ENCODE peak calls at places on chromosomes 3 and 15, in eight cellular contexts. One of them, this sample, is unnamed.

GRCh38 chr3:101038393-101038792 is 45.2 kb upstream of the ABI3BP start:
- DNase-seq in stomach: no peak
- DNase-seq in tibial nerve: no peak
- DNase-seq in A549: no peak
- DNase-seq in uterus: no peak
- DNase-seq in Peyer's patch: no peak
- DNase-seq in suprapubic skin: no peak
- DNase-seq in heart left ventricle: no peak
- DNase-seq in this sample: no peak

GRCh38 chr3:104556372-104557078 is 810.2 kb upstream of the ALCAM start:
- DNase-seq in heart left ventricle: no peak
- DNase-seq in tibial nerve: no peak
- DNase-seq in suprapubic skin: no peak
- DNase-seq in uterus: no peak
- DNase-seq in stomach: no peak
- DNase-seq in A549: no peak
- DNase-seq in Peyer's patch: no peak
- DNase-seq in this sample: no peak

GRCh38 chr3:77161098-77161497 is 121.2 kb downstream of the ROBO2 start:
- DNase-seq in Peyer's patch: no peak
- DNase-seq in uterus: no peak
- DNase-seq in A549: no peak
- DNase-seq in tibial nerve: no peak
- DNase-seq in stomach: no peak
- DNase-seq in heart left ventricle: no peak
- DNase-seq in suprapubic skin: no peak
- DNase-seq in this sample: no peak

GRCh38 chr3:37990527-37990926 is at the start of gene VILL:
- DNase-seq in uterus: no peak
- DNase-seq in stomach: peak; percentile 89
- DNase-seq in tibial nerve: peak; percentile 11
- DNase-seq in heart left ventricle: peak; percentile 27
- DNase-seq in Peyer's patch: no peak
- DNase-seq in A549: no peak
- DNase-seq in suprapubic skin: peak; percentile 78
- DNase-seq in this sample: no peak

GRCh38 chr3:38620236-38620635 is 29.3 kb downstream of the SCN5A start:
- DNase-seq in suprapubic skin: no peak
- DNase-seq in tibial nerve: no peak
- DNase-seq in heart left ventricle: no peak
- DNase-seq in uterus: no peak
- DNase-seq in stomach: no peak
- DNase-seq in A549: no peak
- DNase-seq in Peyer's patch: no peak
- DNase-seq in this sample: no peak

GRCh38 chr3:108406661-108407206 is 103.7 kb downstream of the MYH15 start:
- DNase-seq in uterus: no peak
- DNase-seq in heart left ventricle: no peak
- DNase-seq in A549: peak; percentile 71
- DNase-seq in suprapubic skin: no peak
- DNase-seq in Peyer's patch: peak; percentile 18
- DNase-seq in stomach: no peak
- DNase-seq in tibial nerve: no peak
- DNase-seq in this sample: peak; percentile 40

GRCh38 chr3:13191016-13191415 is 117.8 kb upstream of the IQSEC1 start:
- DNase-seq in heart left ventricle: no peak
- DNase-seq in Peyer's patch: no peak
- DNase-seq in suprapubic skin: no peak
- DNase-seq in uterus: no peak
- DNase-seq in stomach: no peak
- DNase-seq in A549: no peak
- DNase-seq in tibial nerve: no peak
- DNase-seq in this sample: no peak

GRCh38 chr3:127299276-127299675 is 11.4 kb upstream of the PRR20G start:
- DNase-seq in uterus: no peak
- DNase-seq in stomach: no peak
- DNase-seq in heart left ventricle: peak; percentile 45
- DNase-seq in A549: no peak
- DNase-seq in suprapubic skin: no peak
- DNase-seq in tibial nerve: no peak
- DNase-seq in Peyer's patch: no peak
- DNase-seq in this sample: peak; percentile 57

GRCh38 chr15:27449041-27449440 is 478.1 kb downstream of the GABRG3 start:
- DNase-seq in heart left ventricle: no peak
- DNase-seq in A549: no peak
- DNase-seq in suprapubic skin: no peak
- DNase-seq in tibial nerve: no peak
- DNase-seq in Peyer's patch: no peak
- DNase-seq in uterus: no peak
- DNase-seq in stomach: no peak
- DNase-seq in this sample: no peak

GRCh38 chr3:47613723-47614122 is 35.1 kb upstream of the CSPG5 start:
- DNase-seq in tibial nerve: no peak
- DNase-seq in suprapubic skin: no peak
- DNase-seq in heart left ventricle: no peak
- DNase-seq in Peyer's patch: no peak
- DNase-seq in uterus: no peak
- DNase-seq in stomach: no peak
- DNase-seq in A549: no peak
- DNase-seq in this sample: no peak

GRCh38 chr3:190366145-190366544 is 21.8 kb upstream of the CLDN16 start:
- DNase-seq in uterus: no peak
- DNase-seq in A549: no peak
- DNase-seq in heart left ventricle: no peak
- DNase-seq in stomach: no peak
- DNase-seq in suprapubic skin: no peak
- DNase-seq in tibial nerve: no peak
- DNase-seq in Peyer's patch: no peak
- DNase-seq in this sample: no peak
- H3K4me1 ChIP-seq in uterus: no peaks in the 10 kb centered on the region
- H3K4me1 ChIP-seq in A549: no peaks in the 10 kb centered on the region
- H3K4me1 ChIP-seq in heart left ventricle: no peaks in the 10 kb centered on the region
- H3K4me1 ChIP-seq in stomach: no peaks in the 10 kb centered on the region
- H3K4me1 ChIP-seq in suprapubic skin: peaks cover 11% of the 10 kb centered on the region
- H3K4me1 ChIP-seq in tibial nerve: no peaks in the 10 kb centered on the region
- H3K4me1 ChIP-seq in Peyer's patch: no peaks in the 10 kb centered on the region
- H3K4me1 ChIP-seq in this sample: peaks cover 3% of the 10 kb centered on the region

GRCh38 chr3:129230311-129231019 is 18.9 kb upstream of the COPG1 start:
- DNase-seq in stomach: no peak
- DNase-seq in uterus: no peak
- DNase-seq in suprapubic skin: no peak
- DNase-seq in tibial nerve: no peak
- DNase-seq in heart left ventricle: no peak
- DNase-seq in Peyer's patch: no peak
- DNase-seq in A549: peak; percentile 79
- DNase-seq in this sample: peak; percentile 77

GRCh38 chr3:129228891-129229585 is 20.4 kb upstream of the COPG1 start:
- DNase-seq in stomach: no peak
- DNase-seq in tibial nerve: no peak
- DNase-seq in A549: peak; percentile 60
- DNase-seq in Peyer's patch: no peak
- DNase-seq in heart left ventricle: peak; percentile 48
- DNase-seq in uterus: no peak
- DNase-seq in suprapubic skin: no peak
- DNase-seq in this sample: peak; percentile 35

GRCh38 chr3:129226374-129226773 is 23.0 kb upstream of the COPG1 start:
- DNase-seq in Peyer's patch: peak; percentile 25
- DNase-seq in A549: peak; percentile 85
- DNase-seq in suprapubic skin: peak; percentile 90
- DNase-seq in tibial nerve: no peak
- DNase-seq in stomach: peak; percentile 65
- DNase-seq in heart left ventricle: peak; percentile 92
- DNase-seq in uterus: peak; percentile 94
- DNase-seq in this sample: peak; percentile 99

GRCh38 chr3:129224984-129225393 is 24.4 kb upstream of the COPG1 start:
- DNase-seq in A549: peak; percentile 86
- DNase-seq in uterus: peak; percentile 72
- DNase-seq in tibial nerve: peak; percentile 19
- DNase-seq in heart left ventricle: peak; percentile 95
- DNase-seq in Peyer's patch: no peak
- DNase-seq in stomach: peak; percentile 81
- DNase-seq in suprapubic skin: no peak
- DNase-seq in this sample: peak; percentile 97
- TF ChIP-seq POLR2A in A549: peak; percentile 43
- TF ChIP-seq POLR2A in uterus: no peak
- TF ChIP-seq POLR2A in tibial nerve: no peak
- TF ChIP-seq POLR2A in heart left ventricle: no peak
- TF ChIP-seq POLR2A in Peyer's patch: peak; percentile 68
- TF ChIP-seq POLR2A in stomach: no peak
- TF ChIP-seq POLR2A in suprapubic skin: no peak
- TF ChIP-seq POLR2A in this sample: no peak

GRCh38 chr3:154981201-154981600 is 98.9 kb upstream of the MME start:
- DNase-seq in tibial nerve: no peak
- DNase-seq in stomach: no peak
- DNase-seq in Peyer's patch: no peak
- DNase-seq in A549: no peak
- DNase-seq in suprapubic skin: no peak
- DNase-seq in heart left ventricle: no peak
- DNase-seq in uterus: no peak
- DNase-seq in this sample: no peak
- H3K4me3 ChIP-seq in tibial nerve: no peak overlapping the region
- H3K4me3 ChIP-seq in stomach: no peak overlapping the region
- H3K4me3 ChIP-seq in Peyer's patch: no peak overlapping the region
- H3K4me3 ChIP-seq in A549: no peak overlapping the region
- H3K4me3 ChIP-seq in suprapubic skin: no peak overlapping the region
- H3K4me3 ChIP-seq in heart left ventricle: no peak overlapping the region
- H3K4me3 ChIP-seq in uterus: no peak overlapping the region
- H3K4me3 ChIP-seq in this sample: no peak overlapping the region

DNA sequence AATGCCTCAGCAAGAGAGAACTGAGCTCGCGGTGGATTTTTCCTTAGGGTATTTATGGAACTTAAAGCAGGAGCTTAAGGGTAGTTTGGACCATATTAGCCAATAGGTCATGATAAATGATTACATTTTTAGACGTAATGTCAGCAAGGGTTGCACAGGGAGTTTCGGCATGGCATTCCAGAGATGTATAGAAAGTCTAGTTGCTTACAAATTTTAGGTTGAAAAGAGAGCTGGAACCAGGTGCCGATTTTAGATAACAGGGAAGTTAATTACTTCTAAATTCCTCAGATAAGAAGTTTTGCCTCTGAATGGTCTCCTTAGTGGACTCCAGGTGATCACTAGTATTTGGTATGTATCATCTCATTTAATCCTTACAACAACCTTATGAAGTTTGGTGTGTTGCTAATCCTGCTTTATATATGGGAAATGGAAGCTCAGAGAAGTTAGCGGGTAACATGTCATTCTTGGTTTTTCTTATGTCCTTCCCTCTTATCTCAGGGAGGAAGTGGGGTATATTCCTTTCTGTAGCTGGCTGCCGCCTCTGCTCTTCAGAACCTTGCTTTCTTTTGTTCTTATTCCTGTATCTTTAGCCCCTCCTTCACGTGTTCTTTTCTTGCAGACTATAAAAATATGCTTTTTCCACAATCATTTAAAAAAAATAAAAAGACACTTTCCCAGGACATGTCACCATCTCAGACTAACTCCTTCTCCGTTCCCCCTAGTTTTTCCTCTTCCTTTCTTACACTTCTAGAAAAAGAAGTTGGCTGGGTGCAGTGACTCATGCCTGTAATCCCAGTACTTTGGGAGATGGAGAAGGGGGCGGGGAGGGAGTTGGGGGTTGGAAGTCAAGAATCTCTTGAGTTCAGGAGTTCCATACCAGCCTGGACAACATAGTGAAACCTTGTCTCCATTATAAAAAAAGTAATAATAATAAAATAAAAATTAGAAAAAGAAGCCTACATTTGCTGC is 25.7 kb downstream of the IQGAP1 start:
- DNase-seq in stomach: no peak
- DNase-seq in suprapubic skin: no peak
- DNase-seq in uterus: no peak
- DNase-seq in A549: peak; percentile 55
- DNase-seq in heart left ventricle: no peak
- DNase-seq in Peyer's patch: no peak
- DNase-seq in tibial nerve: no peak
- DNase-seq in this sample: no peak
- H3K4me1 ChIP-seq in stomach: peaks cover 29% of the 10 kb centered on the region
- H3K4me1 ChIP-seq in suprapubic skin: peaks cover 55% of the 10 kb centered on the region
- H3K4me1 ChIP-seq in uterus: no peaks in the 10 kb centered on the region
- H3K4me1 ChIP-seq in A549: peaks cover 49% of the 10 kb centered on the region
- H3K4me1 ChIP-seq in heart left ventricle: peaks cover 49% of the 10 kb centered on the region
- H3K4me1 ChIP-seq in Peyer's patch: peaks cover 18% of the 10 kb centered on the region
- H3K4me1 ChIP-seq in tibial nerve: no peaks in the 10 kb centered on the region
- H3K4me1 ChIP-seq in this sample: peaks cover 49% of the 10 kb centered on the region

DNA sequence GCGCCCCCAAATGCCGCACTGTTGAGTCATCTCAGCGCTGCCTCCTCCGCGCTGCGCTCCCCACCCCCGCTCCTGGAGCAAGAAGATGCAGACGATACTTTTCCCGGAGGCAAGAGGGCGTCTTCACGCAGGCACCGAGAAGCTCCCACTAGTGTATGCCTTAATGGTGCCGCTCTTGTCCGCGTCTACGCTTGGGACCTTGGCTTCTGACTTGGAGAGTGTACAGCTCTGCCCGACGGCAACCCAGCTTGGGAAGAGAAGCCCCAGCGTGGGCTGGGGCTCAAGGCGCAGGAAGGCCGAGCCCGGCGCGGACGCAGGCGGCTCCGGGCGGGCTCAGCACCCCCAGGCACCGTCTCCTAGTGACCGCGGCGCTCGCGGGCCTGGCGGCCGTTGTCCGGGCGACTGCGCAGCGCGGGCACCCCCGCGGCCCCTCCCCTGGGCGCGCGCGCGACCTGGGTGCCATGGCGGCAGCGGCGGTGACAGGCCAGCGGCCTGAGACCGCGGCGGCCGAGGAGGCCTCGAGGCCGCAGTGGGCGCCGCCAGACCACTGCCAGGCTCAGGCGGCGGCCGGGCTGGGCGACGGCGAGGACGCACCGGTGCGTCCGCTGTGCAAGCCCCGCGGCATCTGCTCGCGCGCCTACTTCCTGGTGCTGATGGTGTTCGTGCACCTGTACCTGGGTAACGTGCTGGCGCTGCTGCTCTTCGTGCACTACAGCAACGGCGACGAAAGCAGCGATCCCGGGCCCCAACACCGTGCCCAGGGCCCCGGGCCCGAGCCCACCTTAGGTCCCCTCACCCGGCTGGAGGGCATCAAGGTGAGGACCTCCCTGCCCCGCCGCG is at the start of gene P4HTM:
- DNase-seq in heart left ventricle: peak; percentile 91
- DNase-seq in A549: peak; percentile 82
- DNase-seq in tibial nerve: peak; percentile 76
- DNase-seq in Peyer's patch: peak; percentile 75
- DNase-seq in uterus: peak; percentile 94
- DNase-seq in stomach: peak; percentile 77
- DNase-seq in suprapubic skin: peak; percentile 95
- DNase-seq in this sample: peak; percentile 90
- TF ChIP-seq POLR2A in heart left ventricle: no peak
- TF ChIP-seq POLR2A in A549: peak; percentile 40
- TF ChIP-seq POLR2A in tibial nerve: peak; percentile 56
- TF ChIP-seq POLR2A in Peyer's patch: peak; percentile 33
- TF ChIP-seq POLR2A in uterus: peak; percentile 76
- TF ChIP-seq POLR2A in stomach: no peak
- TF ChIP-seq POLR2A in suprapubic skin: peak; percentile 44
- TF ChIP-seq POLR2A in this sample: peak; percentile 57

GRCh38 chr15:57551717-57552677 is 39.7 kb upstream of the MYZAP start:
- DNase-seq in uterus: no peak
- DNase-seq in stomach: peak; percentile 68
- DNase-seq in tibial nerve: no peak
- DNase-seq in Peyer's patch: no peak
- DNase-seq in A549: peak; percentile 86
- DNase-seq in heart left ventricle: no peak
- DNase-seq in suprapubic skin: no peak
- DNase-seq in this sample: no peak
- H3K4me3 ChIP-seq in uterus: no peak overlapping the region
- H3K4me3 ChIP-seq in stomach: no peak overlapping the region
- H3K4me3 ChIP-seq in tibial nerve: no peak overlapping the region
- H3K4me3 ChIP-seq in Peyer's patch: no peak overlapping the region
- H3K4me3 ChIP-seq in A549: no peak overlapping the region
- H3K4me3 ChIP-seq in heart left ventricle: no peak overlapping the region
- H3K4me3 ChIP-seq in suprapubic skin: no peak overlapping the region
- H3K4me3 ChIP-seq in this sample: no peak overlapping the region

This sample was measured in adrenal gland.